ENCODE peak calls at places on chromosomes 3 and 15, in six cellular contexts. One of them, this sample, is unnamed. For H3K27me3, the result is how much of the 10 kb centered on the place peaks cover.

GRCh38 chr3:195071011-195071728 is 199.8 kb downstream of the XXYLT1 start:
- DNase-seq in IMR-90: no peak
- DNase-seq in spleen: peak
- DNase-seq in lower lobe of right lung: peak
- DNase-seq in vagina: no peak
- DNase-seq in dorsolateral prefrontal cortex: peak
- DNase-seq in this sample: no peak

GRCh38 chr3:150577854-150578253 is 25.3 kb upstream of the SELENOT start:
- DNase-seq in IMR-90: no peak
- DNase-seq in spleen: no peak
- DNase-seq in lower lobe of right lung: no peak
- DNase-seq in vagina: no peak
- DNase-seq in dorsolateral prefrontal cortex: no peak
- DNase-seq in this sample: no peak

GRCh38 chr15:51864408-51865056 is 35.1 kb downstream of the TMOD3 start:
- DNase-seq in IMR-90: peak
- DNase-seq in spleen: no peak
- DNase-seq in lower lobe of right lung: no peak
- DNase-seq in vagina: no peak
- DNase-seq in dorsolateral prefrontal cortex: no peak
- DNase-seq in this sample: peak

GRCh38 chr3:172323894-172324590 is 124.2 kb downstream of the GHSR start:
- DNase-seq in IMR-90: peak
- DNase-seq in spleen: no peak
- DNase-seq in lower lobe of right lung: no peak
- DNase-seq in vagina: no peak
- DNase-seq in dorsolateral prefrontal cortex: no peak
- DNase-seq in this sample: no peak

GRCh38 chr15:59298255-59298856 is 74.3 kb downstream of the MYO1E start:
- DNase-seq in IMR-90: peak
- DNase-seq in spleen: no peak
- DNase-seq in lower lobe of right lung: no peak
- DNase-seq in vagina: no peak
- DNase-seq in dorsolateral prefrontal cortex: no peak
- DNase-seq in this sample: peak

GRCh38 chr3:135125171-135125801 is 330.2 kb downstream of the EPHB1 start:
- DNase-seq in IMR-90: peak
- DNase-seq in spleen: no peak
- DNase-seq in lower lobe of right lung: no peak
- DNase-seq in vagina: no peak
- DNase-seq in dorsolateral prefrontal cortex: no peak
- DNase-seq in this sample: no peak

GRCh38 chr3:184174278-184174645 is 393 bp upstream of the AP2M1 start:
- DNase-seq in IMR-90: no peak
- DNase-seq in spleen: no peak
- DNase-seq in lower lobe of right lung: no peak
- DNase-seq in vagina: no peak
- DNase-seq in dorsolateral prefrontal cortex: no peak
- DNase-seq in this sample: no peak

GRCh38 chr3:32414527-32415202 is 23.0 kb downstream of the CMTM7 start:
- DNase-seq in IMR-90: peak
- DNase-seq in spleen: no peak
- DNase-seq in lower lobe of right lung: no peak
- DNase-seq in vagina: no peak
- DNase-seq in dorsolateral prefrontal cortex: no peak
- DNase-seq in this sample: no peak

GRCh38 chr3:89533320-89533719 is 425.9 kb downstream of the EPHA3 start:
- DNase-seq in IMR-90: no peak
- DNase-seq in spleen: no peak
- DNase-seq in lower lobe of right lung: no peak
- DNase-seq in vagina: no peak
- DNase-seq in dorsolateral prefrontal cortex: no peak
- DNase-seq in this sample: no peak

GRCh38 chr3:195251336-195252065 is 19.5 kb downstream of the XXYLT1 start:
- DNase-seq in IMR-90: no peak
- DNase-seq in spleen: no peak
- DNase-seq in lower lobe of right lung: no peak
- DNase-seq in vagina: peak
- DNase-seq in dorsolateral prefrontal cortex: peak
- DNase-seq in this sample: no peak

GRCh38 chr15:59702351-59702750 is 13.2 kb upstream of the BNIP2 start:
- DNase-seq in IMR-90: no peak
- DNase-seq in spleen: no peak
- DNase-seq in lower lobe of right lung: no peak
- DNase-seq in vagina: no peak
- DNase-seq in dorsolateral prefrontal cortex: no peak
- DNase-seq in this sample: no peak

GRCh38 chr3:101942356-101942755 is 93.0 kb downstream of the NFKBIZ start:
- DNase-seq in IMR-90: no peak
- DNase-seq in spleen: no peak
- DNase-seq in lower lobe of right lung: no peak
- DNase-seq in vagina: no peak
- DNase-seq in dorsolateral prefrontal cortex: no peak
- DNase-seq in this sample: no peak

GRCh38 chr15:23823508-23823907 is 136.4 kb upstream of the NDN start:
- DNase-seq in IMR-90: no peak
- DNase-seq in spleen: no peak
- DNase-seq in lower lobe of right lung: no peak
- DNase-seq in vagina: no peak
- DNase-seq in dorsolateral prefrontal cortex: no peak
- DNase-seq in this sample: no peak

GRCh38 chr15:67013696-67014095 is 51.7 kb upstream of the SMAD3 start:
- DNase-seq in IMR-90: peak
- DNase-seq in spleen: no peak
- DNase-seq in lower lobe of right lung: no peak
- DNase-seq in vagina: no peak
- DNase-seq in dorsolateral prefrontal cortex: no peak
- DNase-seq in this sample: peak

GRCh38 chr15:74863239-74864056 is 9.7 kb downstream of the SCAMP2 start:
- DNase-seq in IMR-90: peak
- DNase-seq in spleen: no peak
- DNase-seq in lower lobe of right lung: no peak
- DNase-seq in vagina: no peak
- DNase-seq in dorsolateral prefrontal cortex: no peak
- DNase-seq in this sample: peak

GRCh38 chr3:139281512-139282196 is 62.2 kb upstream of the MRPS22 start:
- DNase-seq in IMR-90: no peak
- DNase-seq in spleen: no peak
- DNase-seq in lower lobe of right lung: no peak
- DNase-seq in vagina: no peak
- DNase-seq in dorsolateral prefrontal cortex: peak
- DNase-seq in this sample: no peak

GRCh38 chr15:76566276-76566675 is 229.7 kb downstream of the ISL2 start:
- DNase-seq in IMR-90: peak
- DNase-seq in spleen: no peak
- DNase-seq in lower lobe of right lung: no peak
- DNase-seq in vagina: no peak
- DNase-seq in dorsolateral prefrontal cortex: no peak
- DNase-seq in this sample: no peak

GRCh38 chr15:55407949-55408766 is at the start of the genes CCPG1 and PIERCE2:
- DNase-seq in IMR-90: peak
- DNase-seq in spleen: peak
- DNase-seq in lower lobe of right lung: peak
- DNase-seq in vagina: peak
- DNase-seq in dorsolateral prefrontal cortex: peak
- DNase-seq in this sample: peak

GRCh38 chr15:72099155-72099554 is 18.8 kb downstream of the MYO9A start:
- DNase-seq in IMR-90: no peak
- DNase-seq in spleen: no peak
- DNase-seq in lower lobe of right lung: no peak
- DNase-seq in vagina: no peak
- DNase-seq in dorsolateral prefrontal cortex: no peak
- DNase-seq in this sample: no peak

GRCh38 chr3:174132006-174132405 is 727.1 kb upstream of the NAALADL2 start:
- DNase-seq in IMR-90: no peak
- DNase-seq in spleen: no peak
- DNase-seq in lower lobe of right lung: no peak
- DNase-seq in vagina: no peak
- DNase-seq in dorsolateral prefrontal cortex: no peak
- DNase-seq in this sample: no peak

GRCh38 chr3:10285742-10286524 is 6.8 kb downstream of the GHRL start:
- DNase-seq in IMR-90: peak
- DNase-seq in spleen: no peak
- DNase-seq in lower lobe of right lung: no peak
- DNase-seq in vagina: no peak
- DNase-seq in dorsolateral prefrontal cortex: peak
- DNase-seq in this sample: no peak

GRCh38 chr3:64207289-64208086 is 17.8 kb downstream of the PRICKLE2 start:
- DNase-seq in IMR-90: peak
- DNase-seq in spleen: no peak
- DNase-seq in lower lobe of right lung: no peak
- DNase-seq in vagina: no peak
- DNase-seq in dorsolateral prefrontal cortex: no peak
- DNase-seq in this sample: no peak

GRCh38 chr3:150216041-150216811 is 191.9 kb upstream of the TSC22D2 start:
- DNase-seq in IMR-90: peak
- DNase-seq in spleen: no peak
- DNase-seq in lower lobe of right lung: no peak
- DNase-seq in vagina: no peak
- DNase-seq in dorsolateral prefrontal cortex: no peak
- DNase-seq in this sample: no peak

GRCh38 chr3:44114142-44114541 is 127.5 kb upstream of the TOPAZ1 start:
- DNase-seq in IMR-90: peak
- DNase-seq in spleen: peak
- DNase-seq in lower lobe of right lung: no peak
- DNase-seq in vagina: no peak
- DNase-seq in dorsolateral prefrontal cortex: peak
- DNase-seq in this sample: no peak

GRCh38 chr3:142244056-142244455 is 18.7 kb upstream of the GK5 start:
- DNase-seq in IMR-90: no peak
- DNase-seq in spleen: no peak
- DNase-seq in lower lobe of right lung: no peak
- DNase-seq in vagina: no peak
- DNase-seq in dorsolateral prefrontal cortex: no peak
- DNase-seq in this sample: no peak

GRCh38 chr3:181730364-181730763 is 18.6 kb downstream of the SOX2 start:
- DNase-seq in IMR-90: no peak
- DNase-seq in spleen: no peak
- DNase-seq in lower lobe of right lung: no peak
- DNase-seq in vagina: no peak
- DNase-seq in dorsolateral prefrontal cortex: no peak
- DNase-seq in this sample: no peak

GRCh38 chr3:181728470-181728869 is 16.7 kb downstream of the SOX2 start:
- DNase-seq in IMR-90: no peak
- DNase-seq in spleen: no peak
- DNase-seq in lower lobe of right lung: no peak
- DNase-seq in vagina: no peak
- DNase-seq in dorsolateral prefrontal cortex: no peak
- DNase-seq in this sample: no peak

GRCh38 chr3:181727122-181728036 is 15.7 kb downstream of the SOX2 start:
- DNase-seq in IMR-90: no peak
- DNase-seq in spleen: no peak
- DNase-seq in lower lobe of right lung: no peak
- DNase-seq in vagina: no peak
- DNase-seq in dorsolateral prefrontal cortex: no peak
- DNase-seq in this sample: no peak

GRCh38 chr3:181730934-181731333 is 19.2 kb downstream of the SOX2 start:
- DNase-seq in IMR-90: no peak
- DNase-seq in spleen: no peak
- DNase-seq in lower lobe of right lung: no peak
- DNase-seq in vagina: no peak
- DNase-seq in dorsolateral prefrontal cortex: no peak
- DNase-seq in this sample: no peak

DNA sequence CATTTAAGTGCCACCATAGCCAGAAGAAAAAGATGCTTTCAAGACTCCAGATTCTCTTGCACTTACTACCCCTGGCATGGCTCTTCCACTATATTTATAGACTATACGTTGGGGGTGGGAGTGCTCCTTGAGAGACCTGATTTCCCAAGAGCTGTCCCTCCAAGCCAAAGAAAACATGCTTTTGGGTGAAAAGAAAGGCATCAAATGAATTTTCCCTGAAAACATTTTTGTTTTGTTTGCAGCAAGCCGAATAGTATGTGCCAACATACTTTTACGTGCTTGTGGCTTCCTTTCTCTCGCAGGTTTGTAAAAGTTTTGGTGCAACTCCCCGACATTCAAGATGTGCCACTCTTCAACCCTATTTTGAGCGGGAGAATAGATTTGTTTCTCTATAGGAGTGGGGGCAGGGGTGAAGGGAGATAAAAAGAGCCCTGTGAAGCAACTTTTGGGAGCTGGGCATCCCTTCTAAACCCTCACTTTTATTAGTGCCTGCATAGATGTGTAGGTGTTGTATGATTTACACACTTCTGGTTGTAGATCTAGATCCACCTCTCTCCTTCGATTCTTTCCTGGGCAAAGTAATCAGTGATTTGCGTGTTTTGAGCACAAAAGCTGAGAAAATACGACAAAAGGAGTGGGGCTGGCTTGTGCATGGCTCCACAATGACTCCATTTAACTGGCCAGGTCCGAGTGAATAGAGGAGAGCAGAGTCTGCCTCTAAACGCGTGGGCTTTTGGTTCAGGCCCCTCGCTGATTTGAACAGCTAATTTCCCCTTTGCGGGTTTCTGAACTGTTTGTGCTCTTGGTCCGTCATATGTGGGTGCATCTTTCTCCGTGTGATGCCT is 17.6 kb downstream of the SOX2 start:
- DNase-seq in IMR-90: no peak
- DNase-seq in spleen: no peak
- DNase-seq in lower lobe of right lung: no peak
- DNase-seq in vagina: no peak
- DNase-seq in dorsolateral prefrontal cortex: no peak
- DNase-seq in this sample: no peak
- H3K27me3 ChIP-seq in IMR-90: under half
- H3K27me3 ChIP-seq in spleen: under half
- H3K27me3 ChIP-seq in lower lobe of right lung: half or more
- H3K27me3 ChIP-seq in vagina: under half
- H3K27me3 ChIP-seq in dorsolateral prefrontal cortex: under half
- H3K27me3 ChIP-seq in this sample: half or more

DNA sequence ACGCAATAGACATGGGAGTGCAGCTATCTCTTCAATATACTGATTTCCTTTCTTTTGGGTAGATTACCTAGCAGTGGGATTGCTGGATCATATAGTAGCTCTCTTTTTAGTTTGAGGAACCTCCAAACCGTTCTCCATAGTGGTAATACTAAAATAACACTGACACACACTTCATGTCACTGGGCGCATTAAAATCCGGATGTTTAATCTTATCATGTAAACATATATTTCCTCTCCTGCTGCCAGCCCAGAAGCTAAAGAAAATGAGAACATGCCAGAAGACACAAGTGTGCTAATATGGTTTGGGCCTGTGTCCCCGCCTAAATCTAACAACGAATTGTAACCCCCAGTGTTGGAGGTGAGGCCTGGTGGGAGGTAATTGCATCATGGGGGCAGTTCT is 23.6 kb upstream of the KCNMB2 start:
- DNase-seq in IMR-90: no peak
- DNase-seq in spleen: no peak
- DNase-seq in lower lobe of right lung: no peak
- DNase-seq in vagina: no peak
- DNase-seq in dorsolateral prefrontal cortex: no peak
- DNase-seq in this sample: no peak
- H3K4me3 ChIP-seq in IMR-90: no peak
- H3K4me3 ChIP-seq in spleen: no peak
- H3K4me3 ChIP-seq in lower lobe of right lung: no peak
- H3K4me3 ChIP-seq in vagina: no peak
- H3K4me3 ChIP-seq in dorsolateral prefrontal cortex: no peak
- H3K4me3 ChIP-seq in this sample: no peak

GRCh38 chr15:69474846-69475455 is 22.3 kb downstream of the RPLP1 start:
- DNase-seq in IMR-90: peak
- DNase-seq in spleen: no peak
- DNase-seq in lower lobe of right lung: no peak
- DNase-seq in vagina: no peak
- DNase-seq in dorsolateral prefrontal cortex: no peak
- DNase-seq in this sample: no peak
- TF ChIP-seq CTCF in IMR-90: peak
- TF ChIP-seq CTCF in spleen: no peak
- TF ChIP-seq CTCF in lower lobe of right lung: no peak
- TF ChIP-seq CTCF in vagina: no peak
- TF ChIP-seq CTCF in dorsolateral prefrontal cortex: no peak
- TF ChIP-seq CTCF in this sample: peak

GRCh38 chr15:62164500-62165028 is 521 bp downstream of the C2CD4B start:
- DNase-seq in IMR-90: no peak
- DNase-seq in spleen: peak
- DNase-seq in lower lobe of right lung: peak
- DNase-seq in vagina: no peak
- DNase-seq in dorsolateral prefrontal cortex: no peak
- DNase-seq in this sample: no peak
- H3K27me3 ChIP-seq in IMR-90: half or more
- H3K27me3 ChIP-seq in spleen: under half
- H3K27me3 ChIP-seq in lower lobe of right lung: half or more
- H3K27me3 ChIP-seq in vagina: under half
- H3K27me3 ChIP-seq in dorsolateral prefrontal cortex: half or more
- H3K27me3 ChIP-seq in this sample: under half

This sample was measured in kidney epithelial cell.